ENCODE peak calls at places on chromosomes 4 and X, in eight cellular contexts. Y is OCI-LY7, B is IMR-90, P is progenitor cell of endocrine pancreas, D is fibroblast of mammary gland, M is neural crest cell, T is left lung, F is RWPE2. G is an unnamed sample.
A peak's percentile ranks its signal among the peaks of the same experiment; 100 is the strongest.

GRCh38 chr4:8015512-8015911 is 75.9 kb upstream of the AFAP1 start:
- DNase-seq in B (peak; percentile 10), T (peak; percentile 14), P (no peak), M (no peak), F (no peak), D (peak; percentile 14), Y (peak; percentile 3), G (no peak)

GRCh38 chr4:75895744-75896314 is 6.4 kb downstream of the PPEF2 start:
- DNase-seq in T (no peak), F (no peak), B (peak; percentile 18), M (no peak), Y (peak; percentile 51), P (no peak), D (peak; percentile 38), G (no peak)

GRCh38 chr4:24763631-24764302 is 31.6 kb upstream of the SOD3 start:
- DNase-seq in P (no peak), M (no peak), Y (no peak), T (no peak), F (peak; percentile 70), D (peak; percentile 57), B (peak; percentile 74), G (no peak)

GRCh38 chr4:133263082-133263481 is 114.0 kb downstream of the PCDH10 start:
- DNase-seq in P (no peak), D (no peak), M (no peak), T (no peak), B (no peak), F (no peak), Y (no peak), G (no peak)

GRCh38 chr4:2673157-2673556 is 83.0 kb downstream of the TNIP2 start:
- DNase-seq in T (no peak), B (no peak), F (no peak), D (peak; percentile 21), P (no peak), Y (peak; percentile 20), M (no peak), G (no peak)

GRCh38 chr4:24024157-24024556 is 134.3 kb upstream of the PPARGC1A start:
- DNase-seq in D (peak; percentile 44), M (no peak), T (no peak), Y (no peak), B (peak; percentile 83), P (no peak), F (no peak), G (no peak)

GRCh38 chr4:8589831-8590545 is 2.6 kb upstream of the CPZ start:
- DNase-seq in Y (no peak), F (peak; percentile 23), B (peak; percentile 40), D (no peak), M (no peak), T (peak; percentile 37), P (no peak), G (peak; percentile 28)

GRCh38 chr4:74504212-74504611 is 59.3 kb downstream of the AREG start:
- DNase-seq in F (no peak), B (peak; percentile 49), Y (no peak), T (no peak), D (peak; percentile 74), M (no peak), P (no peak), G (no peak)

GRCh38 chrX:131802836-131803626 is 220.1 kb upstream of the STK26 start:
- DNase-seq in T (no peak), M (no peak), P (no peak), F (no peak), Y (peak; percentile 23), D (peak; percentile 46), B (peak; percentile 52), G (no peak)

DNA sequence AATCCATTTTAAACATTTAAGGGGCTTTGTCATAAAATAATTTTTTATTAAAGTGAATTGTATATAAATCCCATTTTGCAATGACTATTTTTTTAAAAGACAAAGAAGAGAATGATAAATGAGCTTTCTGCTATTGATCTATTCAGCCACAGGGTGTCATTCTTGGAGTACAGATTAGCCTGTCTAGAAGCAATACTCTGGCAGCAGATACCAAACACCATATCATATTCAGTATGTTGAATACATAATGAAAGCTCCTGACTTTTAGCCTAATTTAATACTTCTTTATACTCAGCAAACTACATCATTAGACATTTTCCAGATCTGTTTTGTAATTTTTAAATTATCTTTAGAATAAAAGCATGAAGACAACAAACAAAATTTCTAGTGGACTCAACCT is 496.3 kb downstream of the PDGFC start:
- DNase-seq in D (peak; percentile 75), P (no peak), F (no peak), T (no peak), B (peak; percentile 76), Y (no peak), M (no peak), G (no peak)
- TF ChIP-seq CTCF in D (peak; percentile 60), P (peak; percentile 30), F (peak; percentile 82), T (peak; percentile 25), B (peak; percentile 70), Y (no peak), M (peak; percentile 72), G (peak; percentile 60)

GRCh38 chrX:70769659-70770232 is 138.8 kb downstream of the TEX11 start:
- DNase-seq in B (peak; percentile 5), M (no peak), F (no peak), Y (peak; percentile 10), D (peak; percentile 16), T (no peak), P (no peak), G (no peak)
- TF ChIP-seq CTCF in B (peak; percentile 52), M (peak; percentile 70), F (peak; percentile 46), Y (peak; percentile 73), D (peak; percentile 35), T (peak; percentile 26), P (peak; percentile 62), G (peak; percentile 43)

DNA sequence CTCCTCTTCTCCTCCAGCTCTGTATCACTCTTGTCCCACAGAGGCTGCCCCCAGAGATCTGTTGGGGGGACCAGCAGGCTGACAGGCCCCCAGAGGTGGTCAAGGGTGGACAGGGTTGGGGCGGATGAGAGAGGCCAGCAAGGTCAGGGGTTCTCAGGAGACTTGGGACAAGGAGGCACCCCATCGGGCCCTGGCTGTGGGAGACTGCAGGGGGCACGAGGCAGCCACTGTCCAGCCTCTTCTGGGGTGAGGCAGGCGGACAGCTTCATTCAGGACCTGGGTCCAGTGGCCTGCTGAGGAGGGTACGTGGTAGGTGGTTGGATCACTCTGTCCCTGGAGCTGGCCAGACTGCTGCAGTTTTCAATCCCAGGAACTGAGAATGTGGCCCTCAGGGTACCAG is 24.6 kb downstream of the ETDB start:
- DNase-seq in P (no peak), B (no peak), D (no peak), F (no peak), Y (no peak), T (no peak), M (no peak), G (no peak)
- TF ChIP-seq CTCF in P (no peak), B (no peak), D (no peak), F (no peak), Y (no peak), T (no peak), M (no peak), G (no peak)

GRCh38 chr4:164768516-164768915 is 14.6 kb downstream of the SMIM31 start:
- DNase-seq in P (no peak), B (peak; percentile 3), Y (peak; percentile 7), F (no peak), M (no peak), D (peak; percentile 16), T (no peak), G (no peak)
- TF ChIP-seq CTCF in P (peak; percentile 56), B (peak; percentile 36), Y (peak; percentile 75), F (peak; percentile 60), M (peak; percentile 68), D (peak; percentile 44), T (no peak), G (no peak)

DNA sequence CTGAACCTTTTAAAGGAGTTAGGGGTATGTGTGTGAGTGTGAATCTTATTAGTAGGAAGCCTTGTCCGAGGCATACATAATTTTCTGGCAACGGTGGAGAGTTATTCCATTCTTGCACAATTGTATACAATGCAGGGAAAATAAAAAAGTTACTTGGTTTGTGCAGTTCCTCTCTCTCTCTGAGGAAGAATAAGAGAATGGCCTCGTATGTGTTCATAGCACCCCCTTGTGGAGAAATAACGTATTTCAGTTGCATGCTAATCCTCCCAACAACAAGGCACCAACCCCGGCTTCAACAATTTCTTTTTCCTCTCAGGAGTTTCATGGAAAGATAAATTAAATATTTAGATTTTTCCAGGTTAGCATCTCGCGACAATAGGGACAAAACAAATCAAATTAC is 33.7 kb upstream of the FGF13 start:
- DNase-seq in T (no peak), M (peak; percentile 62), P (peak; percentile 30), Y (peak; percentile 32), F (no peak), D (peak; percentile 62), B (peak; percentile 60), G (no peak)
- TF ChIP-seq CTCF in T (peak; percentile 64), M (peak; percentile 85), P (peak; percentile 85), Y (peak; percentile 77), F (peak; percentile 54), D (peak; percentile 73), B (peak; percentile 72), G (peak; percentile 63)

GRCh38 chr4:99886146-99886545 is 8.1 kb downstream of the LAMTOR3 start:
- DNase-seq in D (peak; percentile 65), T (no peak), Y (no peak), M (no peak), P (no peak), F (no peak), B (peak; percentile 65), G (no peak)

GRCh38 chr4:99887837-99888236 is 6.4 kb downstream of the LAMTOR3 start:
- DNase-seq in T (no peak), P (no peak), F (no peak), M (no peak), B (peak; percentile 46), Y (no peak), D (peak; percentile 42), G (no peak)

GRCh38 chr4:99885687-99886086 is 8.5 kb downstream of the LAMTOR3 start:
- DNase-seq in T (no peak), P (no peak), D (no peak), B (no peak), F (no peak), M (no peak), Y (no peak), G (no peak)

GRCh38 chr4:99879458-99879857 is 14.8 kb downstream of the LAMTOR3 start:
- DNase-seq in F (no peak), B (no peak), M (no peak), P (no peak), D (no peak), T (no peak), Y (no peak), G (no peak)

DNA sequence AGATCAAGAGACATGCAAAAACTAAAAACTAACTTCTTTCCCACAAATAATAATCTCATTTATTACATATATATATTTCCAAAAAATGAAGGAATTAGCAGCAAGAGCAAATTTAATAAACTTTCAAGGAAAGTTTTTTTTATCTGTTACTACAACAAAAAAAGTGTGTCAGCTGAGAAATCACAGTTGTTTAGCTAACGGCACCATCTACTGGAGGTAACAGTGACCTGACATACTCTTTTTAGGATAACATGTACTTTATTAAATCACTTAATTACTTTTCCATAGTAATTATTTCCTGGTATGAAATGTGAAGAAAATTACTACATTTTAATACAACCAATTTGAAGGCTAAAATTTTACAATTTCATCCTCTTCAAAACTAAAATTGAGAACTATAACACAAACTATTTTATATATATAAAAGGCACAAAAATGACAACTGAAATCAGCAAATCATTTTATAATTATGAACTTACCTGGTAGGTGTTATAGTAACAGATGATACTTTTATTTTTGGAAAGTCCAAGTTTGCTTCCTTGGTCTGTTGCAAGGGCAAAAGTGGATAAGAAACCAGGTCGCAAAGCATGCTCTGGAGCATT is 9.1 kb downstream of the LAMTOR3 start:
- DNase-seq in Y (peak; percentile 66), F (no peak), T (no peak), M (no peak), D (peak; percentile 58), B (peak; percentile 38), P (no peak), G (no peak)
- TF ChIP-seq CTCF in Y (peak; percentile 88), F (peak; percentile 83), T (no peak), M (peak; percentile 78), D (peak; percentile 42), B (peak; percentile 45), P (peak; percentile 66), G (peak; percentile 74)